ENCODE peak calls at places on chromosomes 13 and 19, in eight cellular contexts. One of them, this sample, is unnamed.

GRCh38 chr19:18437481-18438330 is at the start of gene ISYNA1:
- DNase-seq in stimulated activated CD4-positive, alpha-beta T cell treated with anti-CD3 and anti-CD28 coated beads, Interleukin-4, amount 100 ng/mL, for 1 hour: peak; percentile 52
- DNase-seq in nephron progenitor cell: peak; percentile 74
- DNase-seq in fibroblast of lung: peak; percentile 58
- DNase-seq in CD8-positive, alpha-beta memory T cell: peak; percentile 85
- DNase-seq in T47D: peak; percentile 85
- DNase-seq in HEK293T: peak; percentile 69
- DNase-seq in activated CD4-positive, alpha-beta T cell treated with anti-CD3 and anti-CD28 coated beads for 24 hours: no peak
- DNase-seq in this sample: peak; percentile 65

GRCh38 chr19:8096071-8096470 is 43.5 kb downstream of the CCL25 start:
- DNase-seq in stimulated activated CD4-positive, alpha-beta T cell treated with anti-CD3 and anti-CD28 coated beads, Interleukin-4, amount 100 ng/mL, for 1 hour: no peak
- DNase-seq in nephron progenitor cell: no peak
- DNase-seq in fibroblast of lung: no peak
- DNase-seq in CD8-positive, alpha-beta memory T cell: no peak
- DNase-seq in T47D: no peak
- DNase-seq in HEK293T: no peak
- DNase-seq in activated CD4-positive, alpha-beta T cell treated with anti-CD3 and anti-CD28 coated beads for 24 hours: no peak
- DNase-seq in this sample: no peak

GRCh38 chr19:19154768-19155494 is 15.1 kb downstream of the MEF2B start:
- DNase-seq in stimulated activated CD4-positive, alpha-beta T cell treated with anti-CD3 and anti-CD28 coated beads, Interleukin-4, amount 100 ng/mL, for 1 hour: no peak
- DNase-seq in nephron progenitor cell: no peak
- DNase-seq in fibroblast of lung: no peak
- DNase-seq in CD8-positive, alpha-beta memory T cell: no peak
- DNase-seq in T47D: no peak
- DNase-seq in HEK293T: no peak
- DNase-seq in activated CD4-positive, alpha-beta T cell treated with anti-CD3 and anti-CD28 coated beads for 24 hours: no peak
- DNase-seq in this sample: no peak

GRCh38 chr19:6539514-6539913 is 8.7 kb downstream of the TNFSF9 start:
- DNase-seq in stimulated activated CD4-positive, alpha-beta T cell treated with anti-CD3 and anti-CD28 coated beads, Interleukin-4, amount 100 ng/mL, for 1 hour: no peak
- DNase-seq in nephron progenitor cell: no peak
- DNase-seq in fibroblast of lung: no peak
- DNase-seq in CD8-positive, alpha-beta memory T cell: no peak
- DNase-seq in T47D: no peak
- DNase-seq in HEK293T: no peak
- DNase-seq in activated CD4-positive, alpha-beta T cell treated with anti-CD3 and anti-CD28 coated beads for 24 hours: no peak
- DNase-seq in this sample: no peak

GRCh38 chr19:49327878-49328544 is 3.0 kb upstream of the SLC6A16 start:
- DNase-seq in stimulated activated CD4-positive, alpha-beta T cell treated with anti-CD3 and anti-CD28 coated beads, Interleukin-4, amount 100 ng/mL, for 1 hour: peak; percentile 45
- DNase-seq in nephron progenitor cell: no peak
- DNase-seq in fibroblast of lung: peak; percentile 10
- DNase-seq in CD8-positive, alpha-beta memory T cell: no peak
- DNase-seq in T47D: no peak
- DNase-seq in HEK293T: no peak
- DNase-seq in activated CD4-positive, alpha-beta T cell treated with anti-CD3 and anti-CD28 coated beads for 24 hours: no peak
- DNase-seq in this sample: no peak

GRCh38 chr13:39616087-39616694 is 13.2 kb upstream of the LHFPL6 start:
- DNase-seq in stimulated activated CD4-positive, alpha-beta T cell treated with anti-CD3 and anti-CD28 coated beads, Interleukin-4, amount 100 ng/mL, for 1 hour: peak; percentile 4
- DNase-seq in nephron progenitor cell: peak; percentile 50
- DNase-seq in fibroblast of lung: peak; percentile 47
- DNase-seq in CD8-positive, alpha-beta memory T cell: peak; percentile 56
- DNase-seq in T47D: peak; percentile 11
- DNase-seq in HEK293T: peak; percentile 78
- DNase-seq in activated CD4-positive, alpha-beta T cell treated with anti-CD3 and anti-CD28 coated beads for 24 hours: no peak
- DNase-seq in this sample: peak; percentile 64

GRCh38 chr19:46821512-46822359 is 28.9 kb downstream of the AP2S1 start:
- DNase-seq in stimulated activated CD4-positive, alpha-beta T cell treated with anti-CD3 and anti-CD28 coated beads, Interleukin-4, amount 100 ng/mL, for 1 hour: peak; percentile 63
- DNase-seq in nephron progenitor cell: no peak
- DNase-seq in fibroblast of lung: no peak
- DNase-seq in CD8-positive, alpha-beta memory T cell: peak; percentile 75
- DNase-seq in T47D: no peak
- DNase-seq in HEK293T: no peak
- DNase-seq in activated CD4-positive, alpha-beta T cell treated with anti-CD3 and anti-CD28 coated beads for 24 hours: peak; percentile 44
- DNase-seq in this sample: no peak

GRCh38 chr19:4802711-4803110 is 11.2 kb downstream of the FEM1A start:
- DNase-seq in stimulated activated CD4-positive, alpha-beta T cell treated with anti-CD3 and anti-CD28 coated beads, Interleukin-4, amount 100 ng/mL, for 1 hour: no peak
- DNase-seq in nephron progenitor cell: no peak
- DNase-seq in fibroblast of lung: no peak
- DNase-seq in CD8-positive, alpha-beta memory T cell: no peak
- DNase-seq in T47D: no peak
- DNase-seq in HEK293T: no peak
- DNase-seq in activated CD4-positive, alpha-beta T cell treated with anti-CD3 and anti-CD28 coated beads for 24 hours: no peak
- DNase-seq in this sample: no peak

GRCh38 chr13:49561064-49561410 is 24.3 kb downstream of the RCBTB1 start:
- DNase-seq in stimulated activated CD4-positive, alpha-beta T cell treated with anti-CD3 and anti-CD28 coated beads, Interleukin-4, amount 100 ng/mL, for 1 hour: no peak
- DNase-seq in nephron progenitor cell: no peak
- DNase-seq in fibroblast of lung: peak; percentile 22
- DNase-seq in CD8-positive, alpha-beta memory T cell: no peak
- DNase-seq in T47D: no peak
- DNase-seq in HEK293T: no peak
- DNase-seq in activated CD4-positive, alpha-beta T cell treated with anti-CD3 and anti-CD28 coated beads for 24 hours: no peak
- DNase-seq in this sample: no peak

GRCh38 chr19:50820549-50821247 is 2.9 kb downstream of the KLK1 start:
- DNase-seq in stimulated activated CD4-positive, alpha-beta T cell treated with anti-CD3 and anti-CD28 coated beads, Interleukin-4, amount 100 ng/mL, for 1 hour: no peak
- DNase-seq in nephron progenitor cell: peak; percentile 30
- DNase-seq in fibroblast of lung: no peak
- DNase-seq in CD8-positive, alpha-beta memory T cell: no peak
- DNase-seq in T47D: no peak
- DNase-seq in HEK293T: no peak
- DNase-seq in activated CD4-positive, alpha-beta T cell treated with anti-CD3 and anti-CD28 coated beads for 24 hours: no peak
- DNase-seq in this sample: no peak

GRCh38 chr13:29561918-29562317 is 33.6 kb downstream of the SLC7A1 start:
- DNase-seq in stimulated activated CD4-positive, alpha-beta T cell treated with anti-CD3 and anti-CD28 coated beads, Interleukin-4, amount 100 ng/mL, for 1 hour: no peak
- DNase-seq in nephron progenitor cell: no peak
- DNase-seq in fibroblast of lung: no peak
- DNase-seq in CD8-positive, alpha-beta memory T cell: no peak
- DNase-seq in T47D: no peak
- DNase-seq in HEK293T: no peak
- DNase-seq in activated CD4-positive, alpha-beta T cell treated with anti-CD3 and anti-CD28 coated beads for 24 hours: no peak
- DNase-seq in this sample: no peak

GRCh38 chr19:19458110-19458816 is 52.8 kb downstream of the GATAD2A start:
- DNase-seq in stimulated activated CD4-positive, alpha-beta T cell treated with anti-CD3 and anti-CD28 coated beads, Interleukin-4, amount 100 ng/mL, for 1 hour: no peak
- DNase-seq in nephron progenitor cell: no peak
- DNase-seq in fibroblast of lung: no peak
- DNase-seq in CD8-positive, alpha-beta memory T cell: peak; percentile 47
- DNase-seq in T47D: no peak
- DNase-seq in HEK293T: no peak
- DNase-seq in activated CD4-positive, alpha-beta T cell treated with anti-CD3 and anti-CD28 coated beads for 24 hours: no peak
- DNase-seq in this sample: no peak

GRCh38 chr13:75415720-75416119 is 66.2 kb downstream of the TBC1D4 start:
- DNase-seq in stimulated activated CD4-positive, alpha-beta T cell treated with anti-CD3 and anti-CD28 coated beads, Interleukin-4, amount 100 ng/mL, for 1 hour: no peak
- DNase-seq in nephron progenitor cell: no peak
- DNase-seq in fibroblast of lung: peak; percentile 93
- DNase-seq in CD8-positive, alpha-beta memory T cell: no peak
- DNase-seq in T47D: no peak
- DNase-seq in HEK293T: no peak
- DNase-seq in activated CD4-positive, alpha-beta T cell treated with anti-CD3 and anti-CD28 coated beads for 24 hours: no peak
- DNase-seq in this sample: no peak

GRCh38 chr13:35164324-35164932 is 222.4 kb downstream of the NBEA start:
- DNase-seq in stimulated activated CD4-positive, alpha-beta T cell treated with anti-CD3 and anti-CD28 coated beads, Interleukin-4, amount 100 ng/mL, for 1 hour: no peak
- DNase-seq in nephron progenitor cell: no peak
- DNase-seq in fibroblast of lung: peak; percentile 37
- DNase-seq in CD8-positive, alpha-beta memory T cell: no peak
- DNase-seq in T47D: no peak
- DNase-seq in HEK293T: peak; percentile 37
- DNase-seq in activated CD4-positive, alpha-beta T cell treated with anti-CD3 and anti-CD28 coated beads for 24 hours: no peak
- DNase-seq in this sample: no peak

GRCh38 chr19:17001603-17002183 is 24.9 kb downstream of the CPAMD8 start:
- DNase-seq in stimulated activated CD4-positive, alpha-beta T cell treated with anti-CD3 and anti-CD28 coated beads, Interleukin-4, amount 100 ng/mL, for 1 hour: peak; percentile 41
- DNase-seq in nephron progenitor cell: no peak
- DNase-seq in fibroblast of lung: no peak
- DNase-seq in CD8-positive, alpha-beta memory T cell: peak; percentile 87
- DNase-seq in T47D: no peak
- DNase-seq in HEK293T: no peak
- DNase-seq in activated CD4-positive, alpha-beta T cell treated with anti-CD3 and anti-CD28 coated beads for 24 hours: peak; percentile 27
- DNase-seq in this sample: no peak

GRCh38 chr13:113835461-113836274 is 28.2 kb downstream of the GAS6 start:
- DNase-seq in stimulated activated CD4-positive, alpha-beta T cell treated with anti-CD3 and anti-CD28 coated beads, Interleukin-4, amount 100 ng/mL, for 1 hour: no peak
- DNase-seq in nephron progenitor cell: peak; percentile 31
- DNase-seq in fibroblast of lung: peak; percentile 74
- DNase-seq in CD8-positive, alpha-beta memory T cell: no peak
- DNase-seq in T47D: no peak
- DNase-seq in HEK293T: no peak
- DNase-seq in activated CD4-positive, alpha-beta T cell treated with anti-CD3 and anti-CD28 coated beads for 24 hours: no peak
- DNase-seq in this sample: no peak

This sample was measured in endothelial cell.